ENCODE peak calls at places on chromosomes 16 and 17, in four cellular contexts. S is WTC11, X is HepG2, R is K562. Y is an unnamed sample.

GRCh38 chr16:15492091-15492740 is 57.8 kb downstream of the BMERB1 start:
- DNase-seq in X (no peak), R (no peak), S (no peak), Y (no peak)

GRCh38 chr17:46942441-46943217 is 19.7 kb downstream of the GOSR2 start:
- DNase-seq in S (peak; percentile 87), X (peak; percentile 82), R (peak; percentile 84), Y (peak; percentile 87)

GRCh38 chr17:9343513-9343912 is 232.1 kb downstream of the STX8 start:
- DNase-seq in X (no peak), S (peak; percentile 47), R (peak; percentile 2), Y (peak; percentile 19)

GRCh38 chr17:40436631-40437030 is 6.6 kb upstream of the IGFBP4 start:
- DNase-seq in S (no peak), R (no peak), X (no peak), Y (no peak)

GRCh38 chr17:73613271-73613941 is 30.8 kb downstream of the SDK2 start:
- DNase-seq in R (no peak), S (peak; percentile 72), X (no peak), Y (no peak)

GRCh38 chr16:85164838-85165516 is 52.7 kb upstream of the CIBAR2 start:
- DNase-seq in S (no peak), X (no peak), R (no peak), Y (no peak)

GRCh38 chr16:578870-579405 is 9.2 kb downstream of the PIGQ start:
- DNase-seq in X (peak; percentile 60), S (peak; percentile 88), R (peak; percentile 94), Y (peak; percentile 80)

GRCh38 chr17:68682913-68683312 is 81.7 kb upstream of the FAM20A start:
- DNase-seq in S (no peak), X (no peak), R (no peak), Y (no peak)

GRCh38 chr17:81794509-81794908 is 9.4 kb upstream of the GCGR start:
- DNase-seq in S (no peak), X (no peak), R (peak; percentile 61), Y (no peak)

GRCh38 chr16:57906385-57907316 is 64.3 kb downstream of the CNGB1 start:
- DNase-seq in S (peak; percentile 74), X (no peak), R (peak; percentile 29), Y (no peak)

GRCh38 chr17:5237541-5238016 is 2.9 kb upstream of the SCIMP start:
- DNase-seq in X (peak; percentile 81), R (peak; percentile 78), S (peak; percentile 74), Y (peak; percentile 78)

GRCh38 chr16:66534376-66534799 is 15.5 kb downstream of the TK2 start:
- DNase-seq in S (no peak), R (peak; percentile 66), X (no peak), Y (no peak)

GRCh38 chr16:49621240-49622083 is 234.4 kb downstream of the ZNF423 start:
- DNase-seq in R (no peak), X (no peak), S (no peak), Y (no peak)

GRCh38 chr16:988465-989353 is 7.1 kb downstream of the SOX8 start:
- DNase-seq in X (no peak), R (no peak), S (no peak), Y (no peak)

GRCh38 chr16:89412811-89413210 is 77.5 kb downstream of the ANKRD11 start:
- DNase-seq in S (no peak), X (peak; percentile 74), R (peak; percentile 37), Y (no peak)

GRCh38 chr16:4892356-4893102 is 44.4 kb downstream of the PPL start:
- DNase-seq in R (peak; percentile 33), S (no peak), X (no peak), Y (no peak)

GRCh38 chr17:17144916-17145665 is 61.0 kb downstream of the PLD6 start:
- DNase-seq in S (no peak), R (no peak), X (no peak), Y (no peak)

GRCh38 chr16:9040766-9041430 is 50.5 kb upstream of the HAPSTR1 start:
- DNase-seq in S (no peak), R (no peak), X (no peak), Y (no peak)

GRCh38 chr16:9363520-9363919 is 272.1 kb downstream of the HAPSTR1 start:
- DNase-seq in X (no peak), S (no peak), R (no peak), Y (no peak)

GRCh38 chr16:8892101-8892575 is 10.0 kb downstream of the LITAFD start:
- DNase-seq in S (no peak), X (no peak), R (no peak), Y (no peak)

GRCh38 chr17:75874323-75875181 is 3.8 kb downstream of the TRIM47 start:
- DNase-seq in X (no peak), S (no peak), R (no peak), Y (no peak)

GRCh38 chr16:15415411-15416070 is 18.8 kb upstream of the BMERB1 start:
- DNase-seq in S (no peak), X (no peak), R (no peak), Y (no peak)

GRCh38 chr16:6111390-6111789 is 1013.8 kb upstream of the EEF2KMT start:
- DNase-seq in S (no peak), R (no peak), X (no peak), Y (no peak)

GRCh38 chr17:45759761-45760160 is 24.4 kb upstream of the CRHR1 start:
- DNase-seq in S (no peak), X (no peak), R (peak; percentile 25), Y (peak; percentile 26)

GRCh38 chr17:57043276-57043675 is 41.8 kb upstream of the AKAP1 start:
- DNase-seq in X (no peak), R (no peak), S (no peak), Y (no peak)

GRCh38 chr16:84056933-84057332 is 14.3 kb upstream of the SLC38A8 start:
- DNase-seq in X (no peak), S (no peak), R (no peak), Y (no peak)

GRCh38 chr17:33521784-33522183 is 228.7 kb upstream of the ASIC2 start:
- DNase-seq in R (peak; percentile 24), S (peak; percentile 75), X (no peak), Y (no peak)

GRCh38 chr17:49193513-49194296 is 16.7 kb downstream of the GNGT2 start:
- DNase-seq in S (peak; percentile 49), R (peak; percentile 67), X (no peak), Y (peak; percentile 61)

GRCh38 chr16:4625617-4626159 is 1.1 kb downstream of the MGRN1 start:
- DNase-seq in X (no peak), R (no peak), S (no peak), Y (no peak)

GRCh38 chr16:56603589-56603988 is 4.8 kb upstream of the MT2A start:
- DNase-seq in S (peak; percentile 56), R (peak; percentile 69), X (peak; percentile 86), Y (peak; percentile 47)

GRCh38 chr16:84777435-84777834 is 42.4 kb upstream of the CRISPLD2 start:
- DNase-seq in S (no peak), R (no peak), X (no peak), Y (no peak)

GRCh38 chr17:65797809-65798208 is 236.4 kb upstream of the AXIN2 start:
- DNase-seq in X (peak; percentile 50), R (peak; percentile 24), S (peak; percentile 67), Y (peak; percentile 50)

GRCh38 chr17:65797101-65797500 is 235.7 kb upstream of the AXIN2 start:
- DNase-seq in R (no peak), S (no peak), X (no peak), Y (no peak)

GRCh38 chr17:65799454-65799853 is 238.0 kb upstream of the AXIN2 start:
- DNase-seq in S (no peak), X (no peak), R (no peak), Y (no peak)

GRCh38 chr17:65790241-65790640 is 228.8 kb upstream of the AXIN2 start:
- DNase-seq in R (no peak), S (peak; percentile 14), X (no peak), Y (no peak)

GRCh38 chr17:65794572-65794971 is 233.1 kb upstream of the AXIN2 start:
- DNase-seq in R (peak; percentile 19), X (peak; percentile 63), S (peak; percentile 42), Y (peak; percentile 60)
- TF ChIP-seq ELF4 in R (no peak), X (no peak), S (no peak), Y (no peak)

GRCh38 chr17:65914784-65915342 is 277.1 kb downstream of the CEP112 start:
- DNase-seq in X (no peak), R (no peak), S (no peak), Y (no peak)
- TF ChIP-seq ELF4 in X (no peak), R (no peak), S (no peak), Y (no peak)

DNA sequence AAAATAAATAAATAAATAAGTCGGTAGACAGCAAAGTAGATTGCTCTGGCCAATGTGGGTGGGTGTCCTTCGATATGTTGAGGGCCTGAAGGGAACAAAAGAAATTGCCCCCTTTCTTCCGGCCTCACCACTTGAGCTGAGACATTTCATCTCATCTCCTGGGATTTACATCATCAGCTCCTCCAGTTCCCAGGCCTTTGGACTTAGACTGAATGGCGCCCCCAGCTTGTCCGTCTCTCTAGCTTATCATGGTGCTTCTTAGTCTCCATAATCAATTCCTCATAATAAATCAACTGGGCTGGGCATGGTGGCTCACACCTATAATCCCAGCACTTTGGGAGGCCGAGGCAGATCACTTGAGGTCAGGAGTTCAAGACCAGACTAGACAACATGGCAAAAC is 13.8 kb upstream of the HAP1 start:
- DNase-seq in R (no peak), S (no peak), X (no peak), Y (no peak)
- TF ChIP-seq ELF4 in R (no peak), S (no peak), X (no peak), Y (no peak)

GRCh38 chr17:80118601-80119270 is 17.4 kb downstream of the GAA start:
- DNase-seq in R (no peak), S (no peak), X (no peak), Y (no peak)

GRCh38 chr17:80119839-80120238 is 18.5 kb downstream of the GAA start:
- DNase-seq in S (no peak), X (no peak), R (no peak), Y (no peak)

GRCh38 chr17:80116923-80117380 is 15.6 kb downstream of the GAA start:
- DNase-seq in X (no peak), R (no peak), S (no peak), Y (no peak)

GRCh38 chr17:80117491-80118401 is 16.4 kb downstream of the GAA start:
- DNase-seq in S (no peak), X (no peak), R (no peak), Y (no peak)

DNA sequence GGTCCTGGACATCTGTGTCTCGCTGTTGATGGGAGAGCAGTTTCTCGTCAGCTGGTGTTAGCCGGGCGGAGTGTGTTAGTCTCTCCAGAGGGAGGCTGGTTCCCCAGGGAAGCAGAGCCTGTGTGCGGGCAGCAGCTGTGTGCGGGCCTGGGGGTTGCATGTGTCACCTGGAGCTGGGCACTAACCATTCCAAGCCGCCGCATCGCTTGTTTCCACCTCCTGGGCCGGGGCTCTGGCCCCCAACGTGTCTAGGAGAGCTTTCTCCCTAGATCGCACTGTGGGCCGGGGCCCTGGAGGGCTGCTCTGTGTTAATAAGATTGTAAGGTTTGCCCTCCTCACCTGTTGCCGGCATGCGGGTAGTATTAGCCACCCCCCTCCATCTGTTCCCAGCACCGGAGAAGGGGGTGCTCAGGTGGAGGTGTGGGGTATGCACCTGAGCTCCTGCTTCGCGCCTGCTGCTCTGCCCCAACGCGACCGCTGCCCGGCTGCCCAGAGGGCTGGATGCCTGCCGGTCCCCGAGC is 17.9 kb downstream of the GAA start:
- DNase-seq in S (no peak), X (no peak), R (no peak), Y (no peak)
- TF ChIP-seq ELF4 in S (no peak), X (no peak), R (no peak), Y (no peak)